ENCODE peak calls at places on chromosomes 13 and 19, in nine cellular contexts. E is nephron progenitor cell, O is sciatic nerve, F is activated gamma-delta T cell treated with Interleukin-2 at 50 U/mL for 16 hours, T is germinal center, V is brain pericyte, S is H7, P is NCI-H526, Y is T-cell. X is an unnamed sample.

GRCh38 chr19:1324249-1324791 is 38.6 kb downstream of the EFNA2 start:
- DNase-seq in T (no peak), Y (no peak), V (no peak), P (no peak), O (no peak), S (peak), F (no peak), E (no peak), X (no peak)

GRCh38 chr13:74795526-74795925 is 661.3 kb upstream of the KLF12 start:
- DNase-seq in F (no peak), S (no peak), T (no peak), P (no peak), Y (no peak), V (no peak), E (no peak), O (no peak), X (no peak)

GRCh38 chr19:14479985-14480694 is 5.0 kb upstream of the PTGER1 start:
- DNase-seq in O (no peak), V (no peak), Y (peak), F (peak), S (peak), P (peak), T (peak), E (peak), X (peak)

GRCh38 chr13:19713186-19713965 is 69.4 kb downstream of the PSPC1 start:
- DNase-seq in E (no peak), V (no peak), O (no peak), Y (no peak), F (no peak), P (no peak), S (no peak), T (no peak), X (no peak)

GRCh38 chr19:46431824-46432223 is 3.1 kb upstream of the PNMA8C start:
- DNase-seq in F (no peak), E (no peak), V (no peak), T (no peak), O (no peak), S (peak), P (peak), Y (no peak), X (no peak)

GRCh38 chr19:6663236-6664187 is 6.4 kb downstream of the TNFSF14 start:
- DNase-seq in E (no peak), T (no peak), P (no peak), Y (no peak), F (peak), O (no peak), S (no peak), V (no peak), X (no peak)

GRCh38 chr19:56566904-56567273 is 379 bp upstream of the ZNF470 start:
- DNase-seq in T (peak), E (peak), P (peak), Y (no peak), O (peak), F (peak), V (no peak), S (peak), X (peak)

GRCh38 chr13:79709526-79709925 is 228.6 kb downstream of the NDFIP2 start:
- DNase-seq in P (no peak), T (no peak), F (no peak), Y (no peak), V (no peak), S (no peak), E (no peak), O (no peak), X (no peak)

GRCh38 chr13:112720251-112720650 is 30.4 kb downstream of the ATP11A start:
- DNase-seq in Y (no peak), T (no peak), V (no peak), E (no peak), P (no peak), F (no peak), O (peak), S (peak), X (no peak)

GRCh38 chr19:40216013-40216776 is 2.0 kb downstream of the TTC9B start:
- DNase-seq in E (no peak), V (no peak), O (no peak), Y (no peak), T (no peak), S (peak), F (no peak), P (peak), X (no peak)

GRCh38 chr19:3108775-3109174 is 14.6 kb downstream of the GNA11 start:
- DNase-seq in O (no peak), F (peak), V (no peak), E (peak), S (peak), Y (peak), P (peak), T (peak), X (peak)

GRCh38 chr19:14433454-14434156 is 499 bp downstream of the PKN1 start:
- DNase-seq in E (no peak), P (peak), V (no peak), O (no peak), Y (peak), T (peak), F (peak), S (peak), X (no peak)

GRCh38 chr13:113903361-113903760 is 39.5 kb upstream of the GAS6 start:
- DNase-seq in Y (no peak), P (no peak), E (no peak), V (no peak), F (no peak), O (peak), S (no peak), T (no peak), X (no peak)

GRCh38 chr19:29650988-29651387 is 14.3 kb upstream of the PLEKHF1 start:
- DNase-seq in F (no peak), E (no peak), T (no peak), Y (no peak), P (no peak), V (no peak), S (peak), O (no peak), X (no peak)

GRCh38 chr19:56253737-56254136 is 18.8 kb upstream of the EDDM13 start:
- DNase-seq in E (no peak), F (no peak), V (no peak), T (peak), S (no peak), Y (no peak), P (peak), O (no peak), X (no peak)

GRCh38 chr19:15115080-15115479 is 7.9 kb downstream of the SYDE1 start:
- DNase-seq in E (no peak), O (peak), P (no peak), V (no peak), T (no peak), S (peak), F (no peak), Y (no peak), X (no peak)

X was measured in neural crest cell.